ENCODE peak calls at places on chromosome 18, in four cellular contexts. One of them, this sample, is unnamed.

GRCh38 chr18:11411021-11411420 is 198.4 kb upstream of the SLC35G4 start:
- DNase-seq in GM12891: no peak
- DNase-seq in K562: no peak
- DNase-seq in GM12878: no peak
- DNase-seq in this sample: no peak

GRCh38 chr18:671405-671804 is 14.0 kb downstream of the TYMS start:
- DNase-seq in GM12891: no peak
- DNase-seq in K562: no peak
- DNase-seq in GM12878: no peak
- DNase-seq in this sample: no peak

GRCh38 chr18:27109403-27109802 is 75.7 kb downstream of the CHST9 start:
- DNase-seq in GM12891: no peak
- DNase-seq in K562: no peak
- DNase-seq in GM12878: no peak
- DNase-seq in this sample: no peak

GRCh38 chr18:31061945-31062344 is 19.4 kb upstream of the DSC3 start:
- DNase-seq in GM12891: no peak
- DNase-seq in K562: no peak
- DNase-seq in GM12878: peak
- DNase-seq in this sample: no peak

GRCh38 chr18:48697441-48697840 is 158.6 kb downstream of the CTIF start:
- DNase-seq in GM12891: no peak
- DNase-seq in K562: no peak
- DNase-seq in GM12878: no peak
- DNase-seq in this sample: no peak

GRCh38 chr18:35485852-35486251 is 11.9 kb downstream of the INO80C start:
- DNase-seq in GM12891: no peak
- DNase-seq in K562: no peak
- DNase-seq in GM12878: no peak
- DNase-seq in this sample: no peak

GRCh38 chr18:2971741-2972552 is 41.0 kb downstream of the LPIN2 start:
- DNase-seq in GM12891: no peak
- DNase-seq in K562: no peak
- DNase-seq in GM12878: peak
- DNase-seq in this sample: peak

GRCh38 chr18:31427010-31427409 is 20.5 kb upstream of the DSG3 start:
- DNase-seq in GM12891: no peak
- DNase-seq in K562: no peak
- DNase-seq in GM12878: no peak
- DNase-seq in this sample: no peak

GRCh38 chr18:21053127-21053526 is 58.5 kb downstream of the ROCK1 start:
- DNase-seq in GM12891: no peak
- DNase-seq in K562: no peak
- DNase-seq in GM12878: no peak
- DNase-seq in this sample: no peak
- TF ChIP-seq SPI1 in GM12891: no peak
- TF ChIP-seq SPI1 in K562: no peak
- TF ChIP-seq SPI1 in GM12878: no peak
- TF ChIP-seq SPI1 in this sample: no peak

DNA sequence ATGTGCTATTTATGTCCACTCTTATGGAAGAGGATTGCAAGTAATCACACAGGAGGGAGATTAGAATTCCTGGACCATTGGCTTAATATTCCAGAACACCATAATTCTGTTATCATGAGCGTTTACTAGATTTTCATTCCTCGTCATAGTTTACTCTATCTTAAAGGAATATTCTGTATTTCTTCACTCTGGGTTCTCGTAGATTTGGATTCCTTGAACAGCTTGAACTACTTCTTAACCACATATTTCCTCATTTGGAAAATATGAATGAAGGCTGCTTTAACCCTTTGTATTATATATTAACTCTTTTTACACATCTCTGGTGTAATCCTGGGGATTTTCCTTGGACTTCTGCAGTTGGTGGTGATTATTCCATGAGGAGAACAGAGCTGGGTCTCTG is 46.3 kb upstream of the CCBE1 start:
- DNase-seq in GM12891: no peak
- DNase-seq in K562: no peak
- DNase-seq in GM12878: no peak
- DNase-seq in this sample: no peak
- TF ChIP-seq SPI1 in GM12891: no peak
- TF ChIP-seq SPI1 in K562: no peak
- TF ChIP-seq SPI1 in GM12878: no peak
- TF ChIP-seq SPI1 in this sample: no peak

GRCh38 chr18:47143899-47144485 is 6.3 kb downstream of the HDHD2 start:
- DNase-seq in GM12891: no peak
- DNase-seq in K562: no peak
- DNase-seq in GM12878: no peak
- DNase-seq in this sample: no peak
- TF ChIP-seq SPI1 in GM12891: no peak
- TF ChIP-seq SPI1 in K562: no peak
- TF ChIP-seq SPI1 in GM12878: no peak
- TF ChIP-seq SPI1 in this sample: no peak

DNA sequence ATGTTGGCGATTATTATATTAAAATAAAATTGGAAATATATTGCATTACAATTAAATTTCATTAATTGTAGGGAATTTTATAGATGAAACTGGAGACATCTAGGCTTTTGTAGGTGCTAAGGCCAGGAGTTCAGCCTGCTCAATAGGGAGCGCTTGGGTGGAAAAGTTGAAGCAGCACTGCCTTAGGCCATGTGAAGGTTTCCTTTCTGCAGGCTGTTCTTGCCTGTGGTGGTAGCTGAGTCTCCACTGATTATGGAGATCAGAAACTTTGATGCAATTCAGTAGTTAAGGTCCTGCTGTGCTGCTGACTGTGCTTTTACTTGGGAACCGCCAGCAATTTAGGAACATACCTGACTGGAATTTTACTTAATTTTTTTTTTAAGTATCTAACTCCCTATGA is 179.9 kb upstream of the BOD1L2 start:
- DNase-seq in GM12891: no peak
- DNase-seq in K562: no peak
- DNase-seq in GM12878: no peak
- DNase-seq in this sample: no peak
- TF ChIP-seq SPI1 in GM12891: no peak
- TF ChIP-seq SPI1 in K562: no peak
- TF ChIP-seq SPI1 in GM12878: no peak
- TF ChIP-seq SPI1 in this sample: no peak

This sample was measured in HL-60.